ENCODE peak calls at places on chromosomes 1 and 21, in four cellular contexts. H is iPS-NIHi11, F is IMR-90, S is upper lobe of right lung. N is an unnamed sample.
A peak's percentile ranks its signal among the peaks of the same experiment; 100 is the strongest.

GRCh38 chr21:16535100-16535418 is 805.3 kb downstream of the USP25 start:
- DNase-seq in H (peak; percentile 14), S (peak; percentile 69), F (peak; percentile 55), N (peak; percentile 96)

GRCh38 chr1:84156210-84156621 is 12.1 kb downstream of the PRKACB start:
- DNase-seq in F (peak; percentile 90), H (no peak), S (no peak), N (peak; percentile 90)

GRCh38 chr1:67214420-67215174 is 48.3 kb downstream of the IL23R start:
- DNase-seq in F (peak; percentile 29), S (no peak), H (peak; percentile 11), N (peak; percentile 35)

GRCh38 chr1:24327886-24328285 is 8.7 kb downstream of the GRHL3 start:
- DNase-seq in S (no peak), H (no peak), F (peak; percentile 44), N (no peak)

GRCh38 chr1:201108614-201109013 is 3.6 kb downstream of the CACNA1S start:
- DNase-seq in F (no peak), H (peak; percentile 55), S (no peak), N (no peak)

GRCh38 chr1:201791775-201792166 is 37.2 kb upstream of the IPO9 start:
- DNase-seq in F (peak; percentile 63), H (no peak), S (no peak), N (peak; percentile 77)

GRCh38 chr1:156623946-156624813 is 5.0 kb downstream of the HAPLN2 start:
- DNase-seq in S (peak; percentile 73), H (peak; percentile 77), F (peak; percentile 24), N (peak; percentile 36)

GRCh38 chr1:37477946-37478345 is 3.6 kb downstream of the ZC3H12A start:
- DNase-seq in H (no peak), F (no peak), S (no peak), N (no peak)

GRCh38 chr1:183411091-183411490 is 7.1 kb downstream of the NMNAT2 start:
- DNase-seq in F (no peak), H (no peak), S (no peak), N (no peak)

GRCh38 chr1:158248122-158248521 is 6.1 kb upstream of the CD1A start:
- DNase-seq in H (no peak), S (no peak), F (no peak), N (no peak)

GRCh38 chr1:150282558-150282958 is 204 bp downstream of the CIART start:
- DNase-seq in S (peak; percentile 82), F (peak; percentile 22), H (no peak), N (no peak)

GRCh38 chr1:11999236-11999635 is 19.0 kb downstream of the MFN2 start:
- DNase-seq in H (no peak), S (no peak), F (no peak), N (no peak)

GRCh38 chr1:42960693-42961559 is 2.3 kb upstream of the SLC2A1 start:
- DNase-seq in F (no peak), H (no peak), S (no peak), N (no peak)

GRCh38 chr1:40902634-40902897 is 40.4 kb upstream of the CITED4 start:
- DNase-seq in F (no peak), H (no peak), S (no peak), N (no peak)

GRCh38 chr1:192654607-192655389 is 18.9 kb downstream of the RGS13 start:
- DNase-seq in H (no peak), S (no peak), F (peak; percentile 85), N (peak; percentile 93)

GRCh38 chr1:46948629-46949282 is 7.5 kb upstream of the CYP4A11 start:
- DNase-seq in F (no peak), H (no peak), S (no peak), N (no peak)

GRCh38 chr1:205325334-205325884 is 3.9 kb upstream of the NUAK2 start:
- DNase-seq in H (peak; percentile 64), S (no peak), F (peak; percentile 84), N (peak; percentile 82)